ENCODE peak calls at places on chromosomes 4 and X, in four cellular contexts. T, E, Q and Y are unnamed samples.

GRCh38 chrX:38109042-38109904 is 102.9 kb downstream of the SYTL5 start:
- DNase-seq in T (no peak), Q (no peak), E (no peak), Y (no peak)

GRCh38 chr4:73139991-73140390 is 70.5 kb upstream of the COX18 start:
- DNase-seq in Q (no peak), T (no peak), E (no peak), Y (no peak)

GRCh38 chr4:167023359-167023925 is 210.9 kb downstream of the SPOCK3 start:
- DNase-seq in Q (no peak), T (no peak), E (no peak), Y (peak; percentile 3)

GRCh38 chr4:171793723-171794122 is 19.5 kb upstream of the GALNTL6 start:
- DNase-seq in Q (no peak), T (no peak), E (no peak), Y (no peak)

GRCh38 chrX:40074959-40075332 is 22.8 kb downstream of the BCOR start:
- DNase-seq in E (no peak), Q (no peak), T (no peak), Y (no peak)

GRCh38 chr4:3037957-3038451 is 36.3 kb downstream of the HTT-AS start:
- DNase-seq in T (no peak), E (no peak), Q (no peak), Y (no peak)

GRCh38 chr4:52241916-52242315 is 190.8 kb downstream of the SPATA18 start:
- DNase-seq in T (no peak), Q (no peak), E (no peak), Y (no peak)

GRCh38 chr4:137609693-137610450 is 77.6 kb upstream of the PCDH18 start:
- DNase-seq in Q (no peak), T (no peak), E (no peak), Y (no peak)

GRCh38 chr4:170008376-170008775 is 17.8 kb downstream of the MFAP3L start:
- DNase-seq in E (no peak), T (no peak), Q (no peak), Y (no peak)

GRCh38 chrX:109974906-109975655 is 27.8 kb upstream of the TMEM164 start:
- DNase-seq in Q (no peak), T (peak; percentile 61), E (no peak), Y (no peak)

GRCh38 chr4:59994118-59994517 is 1206.0 kb upstream of the ADGRL3 start:
- DNase-seq in Q (peak; percentile 3), E (peak; percentile 2), T (no peak), Y (no peak)

GRCh38 chr4:19615086-19615689 is 636.5 kb upstream of the SLIT2 start:
- DNase-seq in T (no peak), E (no peak), Q (no peak), Y (no peak)

GRCh38 chrX:43560247-43560946 is 95.7 kb upstream of the MAOA start:
- DNase-seq in T (no peak), Q (no peak), E (no peak), Y (no peak)

GRCh38 chrX:150849996-150850720 is 48.3 kb downstream of the CD99L2 start:
- DNase-seq in Q (no peak), T (no peak), E (no peak), Y (no peak)

GRCh38 chr4:10197952-10198351 is 81.4 kb upstream of the WDR1 start:
- DNase-seq in Q (no peak), E (no peak), T (peak; percentile 63), Y (no peak)

GRCh38 chr4:173001571-173001970 is 167.0 kb upstream of the GALNT7 start:
- DNase-seq in Q (no peak), T (no peak), E (no peak), Y (no peak)

GRCh38 chr4:118968006-118968405 is 79.4 kb downstream of the SYNPO2 start:
- DNase-seq in E (no peak), Q (peak; percentile 54), T (no peak), Y (peak; percentile 67)

GRCh38 chrX:123962006-123962485 is 540 bp downstream of the STAG2 start:
- DNase-seq in T (peak; percentile 52), E (no peak), Q (no peak), Y (no peak)

GRCh38 chrX:149131780-149132179 is 373.3 kb downstream of the IDS start:
- DNase-seq in T (no peak), Q (no peak), E (no peak), Y (no peak)

GRCh38 chrX:150813922-150814321 is 84.5 kb downstream of the CD99L2 start:
- DNase-seq in Q (no peak), T (no peak), E (no peak), Y (no peak)

GRCh38 chr4:186770446-186771175 is 47.0 kb upstream of the FAT1 start:
- DNase-seq in Q (no peak), E (no peak), T (no peak), Y (no peak)

GRCh38 chr4:165198329-165198728 is 9.0 kb upstream of the KLHL2 start:
- DNase-seq in Q (no peak), T (no peak), E (no peak), Y (no peak)

GRCh38 chrX:34656467-34656841 is 631 bp downstream of the TMEM47 start:
- DNase-seq in T (no peak), Q (no peak), E (no peak), Y (no peak)

GRCh38 chrX:134631404-134632346 is 26.6 kb downstream of the PLAC1 start:
- DNase-seq in E (no peak), T (no peak), Q (no peak), Y (no peak)

GRCh38 chrX:109847257-109848187 is 114.5 kb upstream of the ACSL4 start:
- DNase-seq in T (no peak), E (peak; percentile 42), Q (no peak), Y (no peak)

GRCh38 chrX:74426615-74427014 is 5.3 kb downstream of the SLC16A2 start:
- DNase-seq in Q (no peak), T (no peak), E (no peak), Y (no peak)

GRCh38 chr4:1567808-1568581 is 116.1 kb downstream of the FAM53A start:
- DNase-seq in E (no peak), T (peak; percentile 49), Q (no peak), Y (no peak)

GRCh38 chr4:175386776-175387507 is 425.1 kb downstream of the GPM6A start:
- DNase-seq in T (no peak), E (no peak), Q (no peak), Y (no peak)

GRCh38 chrX:8849945-8850344 is 48.8 kb upstream of the FAM9A start:
- DNase-seq in Q (no peak), E (no peak), T (no peak), Y (no peak)

GRCh38 chrX:101252634-101253033 is 33.0 kb downstream of the DRP2 start:
- DNase-seq in T (no peak), Q (no peak), E (no peak), Y (no peak)

GRCh38 chrX:46686003-46686645 is 72.8 kb downstream of the SLC9A7 start:
- DNase-seq in T (peak; percentile 22), E (peak; percentile 11), Q (no peak), Y (no peak)

GRCh38 chr4:4358093-4358840 is 28.6 kb upstream of the NSG1 start:
- DNase-seq in E (no peak), T (no peak), Q (no peak), Y (no peak)

GRCh38 chrX:120251471-120252011 is 929 bp downstream of the ZBTB33 start:
- DNase-seq in Q (no peak), E (peak; percentile 3), T (peak; percentile 61), Y (no peak)

GRCh38 chrX:40267334-40268118 is 169.8 kb upstream of the BCOR start:
- DNase-seq in E (no peak), T (no peak), Q (no peak), Y (peak; percentile 19)

GRCh38 chr4:138182838-138183426 is 59.2 kb downstream of the SLC7A11 start:
- DNase-seq in Q (no peak), T (peak; percentile 7), E (peak; percentile 56), Y (no peak)

GRCh38 chrX:154986826-154987575 is 35.5 kb downstream of the F8 start:
- DNase-seq in Q (no peak), T (no peak), E (no peak), Y (no peak)

GRCh38 chr4:147453561-147454141 is 27.2 kb upstream of the EDNRA start:
- DNase-seq in T (no peak), E (no peak), Q (no peak), Y (no peak)

GRCh38 chr4:23881052-23881501 is 8.8 kb downstream of the PPARGC1A start:
- DNase-seq in E (peak; percentile 95), Q (no peak), T (no peak), Y (no peak)

GRCh38 chr4:94889961-94890360 is 132.2 kb downstream of the BMPR1B start:
- DNase-seq in E (no peak), Q (no peak), T (no peak), Y (no peak)

DNA sequence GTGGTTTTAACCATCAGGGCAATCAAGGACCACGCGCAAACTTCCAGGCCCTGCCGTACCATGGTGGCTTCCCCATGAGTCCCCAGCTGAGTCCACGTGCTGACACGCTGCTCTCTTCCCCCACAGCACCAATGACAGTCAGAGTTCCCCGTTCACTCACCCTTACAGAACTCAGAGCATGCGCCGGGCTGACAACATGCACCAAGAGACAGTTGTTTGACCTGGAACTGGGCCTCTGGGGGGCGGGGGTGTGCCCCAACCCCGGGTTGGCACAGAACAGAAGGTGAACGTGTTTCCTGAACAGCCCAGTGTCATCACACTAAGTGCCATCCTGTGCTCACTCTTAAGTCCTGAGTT is 29.4 kb downstream of the IRF2 start:
- DNase-seq in E (no peak), Q (no peak), T (no peak), Y (peak; percentile 26)
- TF ChIP-seq CBX5 in E (no peak), Q (no peak), T (no peak), Y (no peak)

GRCh38 chr4:127965062-127965802 is at the start of the genes ABHD18 and MFSD8:
- DNase-seq in Q (peak; percentile 98), T (peak; percentile 95), E (peak; percentile 97), Y (peak; percentile 99)

GRCh38 chr4:127967141-127967775 is 2.1 kb downstream of the ABHD18 start:
- DNase-seq in Q (no peak), E (peak; percentile 10), T (peak; percentile 24), Y (no peak)

GRCh38 chr4:127968565-127968964 is 3.4 kb downstream of the ABHD18 start:
- DNase-seq in Q (no peak), T (peak; percentile 14), E (no peak), Y (no peak)

GRCh38 chr4:127959794-127960193 is 5.2 kb downstream of the MFSD8 start:
- DNase-seq in E (no peak), Q (no peak), T (no peak), Y (no peak)

GRCh38 chr4:127965803-127966175 is 583 bp downstream of the ABHD18 start:
- DNase-seq in Q (peak; percentile 27), T (peak; percentile 62), E (peak; percentile 73), Y (peak; percentile 21)
- TF ChIP-seq CBX5 in Q (no peak), T (no peak), E (no peak), Y (no peak)

GRCh38 chr4:16443504-16444088 is 217.3 kb upstream of the TAPT1 start:
- DNase-seq in Q (no peak), T (peak; percentile 40), E (peak; percentile 30), Y (no peak)
- TF ChIP-seq CBX5 in Q (no peak), T (no peak), E (no peak), Y (no peak)

DNA sequence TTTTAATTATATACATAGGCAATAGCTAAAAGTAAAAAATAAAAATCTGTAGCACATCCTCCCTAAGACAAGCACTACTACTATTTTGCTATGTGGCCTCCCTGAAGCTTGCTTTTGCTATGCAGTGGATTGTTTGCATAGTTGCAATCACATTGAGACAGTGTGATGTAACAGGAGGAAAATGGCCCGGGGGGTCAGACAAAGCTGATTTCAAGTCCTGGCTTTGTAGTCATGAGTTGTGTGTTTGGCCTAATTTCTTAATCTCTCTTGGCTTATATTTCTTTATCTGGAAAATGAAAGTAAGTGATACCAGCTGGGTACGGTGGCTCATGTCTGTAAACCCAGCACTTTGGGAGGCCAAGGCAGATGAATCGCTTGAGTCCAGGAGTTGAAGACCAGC is 166.6 kb downstream of the LHFPL1 start:
- DNase-seq in E (no peak), Q (no peak), T (no peak), Y (no peak)
- TF ChIP-seq CBX5 in E (no peak), Q (no peak), T (no peak), Y (no peak)

GRCh38 chr4:139633661-139634060 is 32.0 kb upstream of the MGST2 start:
- DNase-seq in E (peak; percentile 38), T (peak; percentile 18), Q (no peak), Y (no peak)
- TF ChIP-seq CBX5 in E (no peak), T (no peak), Q (no peak), Y (no peak)